ENCODE peak calls at places on chromosomes 11 and 22, in six cellular contexts. D, W, V, E, S and Q are unnamed samples.

GRCh38 chr11:78450866-78451265 is 33.2 kb upstream of the GAB2 start:
- DNase-seq in W (no peak), E (no peak), S (no peak), D (no peak), V (no peak), Q (no peak)

GRCh38 chr22:30279389-30279788 is 9.9 kb downstream of the CASTOR1 start:
- DNase-seq in W (peak), S (no peak), E (no peak), V (no peak), D (no peak), Q (no peak)

GRCh38 chr11:65791719-65792213 is 4.9 kb downstream of the OVOL1 start:
- DNase-seq in D (no peak), E (no peak), V (no peak), S (no peak), W (no peak), Q (no peak)

GRCh38 chr11:125975634-125976033 is 29.8 kb downstream of the VSIG10L2 start:
- DNase-seq in V (no peak), W (no peak), D (no peak), S (no peak), E (no peak), Q (no peak)

GRCh38 chr11:44315947-44316387 is 6.0 kb upstream of the ALX4 start:
- DNase-seq in E (peak), V (no peak), D (no peak), W (no peak), S (no peak), Q (no peak)

GRCh38 chr11:43988040-43988793 is 45.8 kb downstream of the C11orf96 start:
- DNase-seq in V (no peak), S (no peak), W (peak), D (no peak), E (no peak), Q (peak)

GRCh38 chr22:44595841-44596341 is 97.9 kb upstream of the RTL6 start:
- DNase-seq in W (peak), V (no peak), D (no peak), S (no peak), E (no peak), Q (no peak)

GRCh38 chr11:101362643-101363042 is 221.2 kb downstream of the TRPC6 start:
- DNase-seq in D (no peak), V (no peak), S (no peak), W (no peak), E (no peak), Q (no peak)

GRCh38 chr11:102950622-102951081 is 4.9 kb downstream of the MMP13 start:
- DNase-seq in D (no peak), E (no peak), S (no peak), V (no peak), W (no peak), Q (no peak)

GRCh38 chr11:66883021-66883968 is 26.4 kb downstream of the LRFN4 start:
- DNase-seq in E (peak), W (peak), D (peak), V (no peak), S (no peak), Q (no peak)

GRCh38 chr11:64629796-64630562 is 39.0 kb downstream of the SLC22A12 start:
- DNase-seq in E (peak), W (peak), D (peak), V (no peak), S (no peak), Q (no peak)

GRCh38 chr11:111460752-111461305 is 51.4 kb downstream of the BTG4 start:
- DNase-seq in W (no peak), S (no peak), E (no peak), D (no peak), V (no peak), Q (peak)

GRCh38 chr11:121031167-121031566 is 7.3 kb downstream of the TBCEL start:
- DNase-seq in W (no peak), S (no peak), V (no peak), E (no peak), D (no peak), Q (no peak)

GRCh38 chr11:117473692-117474091 is 146.0 kb downstream of the CEP164 start:
- DNase-seq in S (no peak), D (no peak), V (no peak), E (peak), W (no peak), Q (no peak)

GRCh38 chr22:50673231-50674126 is 856 bp downstream of the SHANK3 start:
- DNase-seq in S (no peak), V (no peak), W (peak), D (no peak), E (peak), Q (peak)

GRCh38 chr11:64225608-64226506 is at the start of the genes NUDT22 and TRPT1:
- DNase-seq in V (peak), D (peak), S (peak), E (peak), W (peak), Q (peak)

GRCh38 chr22:17842386-17842785 is 68.1 kb upstream of the BID start:
- DNase-seq in V (no peak), D (no peak), W (peak), E (no peak), S (no peak), Q (no peak)

GRCh38 chr11:84316866-84317560 is 1030.8 kb upstream of the CCDC90B start:
- DNase-seq in D (no peak), W (peak), E (peak), S (no peak), V (no peak), Q (no peak)

GRCh38 chr11:29282088-29282487 is 734.7 kb downstream of the KCNA4 start:
- DNase-seq in V (peak), W (peak), S (no peak), E (no peak), D (no peak), Q (no peak)

GRCh38 chr11:13008625-13009475 is at the start of gene RASSF10:
- DNase-seq in V (no peak), E (peak), W (no peak), D (peak), S (no peak), Q (no peak)
- H3K27ac ChIP-seq in V (no peak), E (no peak), W (no peak), D (no peak), S (no peak), Q (no peak)

GRCh38 chr11:104060004-104060403 is 23.6 kb downstream of the DDI1 start:
- DNase-seq in E (no peak), W (peak), S (no peak), D (no peak), V (no peak), Q (no peak)

GRCh38 chr11:104060820-104061219 is 24.4 kb downstream of the DDI1 start:
- DNase-seq in W (no peak), D (no peak), S (no peak), E (no peak), V (no peak), Q (no peak)

GRCh38 chr11:104057908-104058307 is 21.5 kb downstream of the DDI1 start:
- DNase-seq in S (no peak), E (no peak), W (no peak), V (no peak), D (no peak), Q (no peak)

GRCh38 chr11:104064016-104064630 is 27.7 kb downstream of the DDI1 start:
- DNase-seq in D (no peak), V (no peak), E (no peak), S (no peak), W (no peak), Q (no peak)

GRCh38 chr11:104061851-104062521 is 25.5 kb downstream of the DDI1 start:
- DNase-seq in V (no peak), W (no peak), E (no peak), D (no peak), S (no peak), Q (no peak)
- H3K27ac ChIP-seq in V (no peak), W (no peak), E (no peak), D (no peak), S (no peak), Q (no peak)

DNA sequence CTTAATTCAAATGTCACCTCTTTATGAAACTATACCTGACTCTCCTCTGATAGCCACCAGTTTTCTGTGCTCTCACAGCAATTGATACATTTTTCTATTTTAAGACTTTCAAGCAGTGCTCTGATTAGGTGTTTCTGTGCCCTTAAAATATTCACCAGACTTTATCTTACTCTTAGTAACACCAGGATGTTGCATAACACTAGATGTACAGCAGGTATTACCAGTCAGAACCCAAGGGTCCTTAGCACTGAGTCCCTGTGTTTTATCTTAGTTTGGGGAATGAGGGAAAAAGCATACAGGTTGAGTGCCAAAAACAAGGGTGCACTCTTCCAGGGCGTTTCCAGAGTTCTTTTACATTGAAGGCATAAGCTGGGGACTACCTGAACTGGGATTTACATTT is 51.4 kb downstream of the COPB1 start:
- DNase-seq in V (no peak), D (no peak), W (no peak), E (no peak), S (no peak), Q (no peak)
- H3K27ac ChIP-seq in V (no peak), D (no peak), W (no peak), E (no peak), S (no peak), Q (no peak)

DNA sequence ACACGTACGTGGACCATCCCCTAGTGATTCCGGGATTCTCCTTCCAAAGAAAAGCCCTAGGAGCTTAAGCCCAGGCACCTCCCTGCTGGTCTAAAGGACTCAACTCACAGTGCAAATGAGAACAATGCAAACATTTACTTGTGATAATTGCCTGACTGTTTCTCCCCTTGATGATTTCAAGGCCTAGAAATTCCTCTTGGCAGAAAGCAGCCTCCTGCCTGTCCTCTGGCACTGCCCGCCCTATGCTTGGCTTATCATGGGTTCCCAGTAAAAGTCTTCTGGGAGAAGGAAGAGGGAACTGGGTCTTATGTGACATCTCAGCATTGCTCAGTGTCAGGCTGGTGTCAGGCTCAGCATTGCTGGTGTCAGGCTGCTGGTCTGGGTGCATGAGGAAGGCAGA is 351.8 kb downstream of the SHANK2 start:
- DNase-seq in W (no peak), V (no peak), S (no peak), E (no peak), D (no peak), Q (no peak)
- H3K27ac ChIP-seq in W (no peak), V (no peak), S (no peak), E (no peak), D (no peak), Q (no peak)

GRCh38 chr11:108117746-108118371 is 3.5 kb upstream of the ACAT1 start:
- DNase-seq in D (no peak), E (no peak), V (peak), W (no peak), S (no peak), Q (no peak)

GRCh38 chr11:108115495-108116140 is 5.7 kb upstream of the ACAT1 start:
- DNase-seq in V (peak), E (peak), W (peak), S (peak), D (peak), Q (peak)

GRCh38 chr11:108122166-108122628 is 830 bp downstream of the ACAT1 start:
- DNase-seq in V (no peak), D (no peak), W (peak), E (no peak), S (no peak), Q (no peak)

GRCh38 chr11:108125126-108125525 is 3.8 kb downstream of the ACAT1 start:
- DNase-seq in S (no peak), V (no peak), W (no peak), E (no peak), D (no peak), Q (no peak)

DNA sequence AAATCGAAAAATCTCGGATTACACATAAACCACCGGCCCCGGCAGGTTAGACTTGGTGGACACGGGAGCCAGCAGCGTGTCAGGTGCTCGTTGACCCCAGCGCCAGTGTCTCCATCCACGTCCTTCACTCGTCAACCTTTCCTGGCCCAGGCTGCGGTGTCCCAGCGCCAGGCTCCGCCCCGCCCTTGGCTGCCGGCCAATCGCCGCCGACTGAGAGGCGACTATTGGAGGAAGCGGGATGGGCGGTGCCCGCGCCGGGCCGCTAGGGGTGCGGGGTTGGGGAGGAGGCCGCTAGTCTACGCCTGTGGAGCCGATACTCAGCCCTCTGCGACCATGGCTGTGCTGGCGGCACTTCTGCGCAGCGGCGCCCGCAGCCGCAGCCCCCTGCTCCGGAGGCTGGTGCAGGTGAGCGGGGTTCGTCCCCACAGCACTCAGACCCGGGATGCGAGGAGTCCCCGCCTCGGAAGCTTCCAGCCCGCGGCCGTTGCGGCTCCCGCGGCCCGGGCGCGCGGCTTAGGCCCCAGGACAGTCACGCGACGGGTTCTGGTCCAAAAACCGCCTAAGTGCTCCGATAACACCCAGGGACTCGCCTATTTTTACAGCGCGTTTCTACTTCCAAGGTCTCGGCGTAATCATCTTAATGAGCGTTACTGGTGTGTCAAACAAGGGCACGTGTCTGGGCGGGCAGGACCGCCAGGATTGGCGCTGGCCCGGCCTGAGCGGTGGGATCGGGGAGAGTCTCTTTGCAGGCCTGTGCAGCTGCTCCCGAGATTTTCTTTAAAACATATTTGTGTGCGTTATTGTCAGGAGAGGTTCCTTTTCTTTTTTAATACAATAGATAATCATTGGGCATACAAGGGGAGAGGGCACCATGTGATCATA is at the start of gene ACAT1:
- DNase-seq in E (peak), D (peak), W (peak), V (peak), S (peak), Q (peak)
- H3K27ac ChIP-seq in E (peak), D (peak), W (peak), V (peak), S (peak), Q (peak)